ENCODE peak calls at places on chromosomes 2 and 18, in ten cellular contexts. One of them, this sample, is unnamed.

GRCh38 chr2:36446258-36446657 is 90.7 kb downstream of the CRIM1 start:
- DNase-seq in mammary epithelial cell: no peak
- DNase-seq in hepatocyte: no peak
- DNase-seq in HCT116: no peak
- DNase-seq in ovary: no peak
- DNase-seq in colonic mucosa: no peak
- DNase-seq in psoas muscle: no peak
- DNase-seq in A549: no peak
- DNase-seq in neural progenitor cell: no peak
- DNase-seq in fibroblast of lung: no peak
- DNase-seq in this sample: no peak

GRCh38 chr2:28274911-28275685 is 117.6 kb upstream of the FOSL2 start:
- DNase-seq in mammary epithelial cell: peak; percentile 95
- DNase-seq in colonic mucosa: peak; percentile 86
- DNase-seq in HCT116: peak; percentile 79
- DNase-seq in neural progenitor cell: peak; percentile 23
- DNase-seq in ovary: no peak
- DNase-seq in A549: peak; percentile 73
- DNase-seq in psoas muscle: no peak
- DNase-seq in hepatocyte: peak; percentile 69
- DNase-seq in fibroblast of lung: peak; percentile 77
- DNase-seq in this sample: no peak

GRCh38 chr18:57780318-57781127 is 22.6 kb downstream of the ATP8B1 start:
- DNase-seq in hepatocyte: no peak
- DNase-seq in colonic mucosa: no peak
- DNase-seq in fibroblast of lung: peak; percentile 93
- DNase-seq in neural progenitor cell: no peak
- DNase-seq in HCT116: no peak
- DNase-seq in mammary epithelial cell: peak; percentile 76
- DNase-seq in ovary: no peak
- DNase-seq in A549: no peak
- DNase-seq in psoas muscle: no peak
- DNase-seq in this sample: no peak

GRCh38 chr2:219572237-219573001 is at the start of gene INHA:
- DNase-seq in fibroblast of lung: no peak
- DNase-seq in ovary: no peak
- DNase-seq in A549: no peak
- DNase-seq in colonic mucosa: no peak
- DNase-seq in HCT116: no peak
- DNase-seq in hepatocyte: no peak
- DNase-seq in mammary epithelial cell: no peak
- DNase-seq in psoas muscle: no peak
- DNase-seq in neural progenitor cell: no peak
- DNase-seq in this sample: no peak

GRCh38 chr2:222305510-222306392 is 7.0 kb upstream of the PAX3 start:
- DNase-seq in colonic mucosa: peak; percentile 36
- DNase-seq in A549: no peak
- DNase-seq in psoas muscle: no peak
- DNase-seq in fibroblast of lung: no peak
- DNase-seq in HCT116: no peak
- DNase-seq in hepatocyte: no peak
- DNase-seq in ovary: peak; percentile 42
- DNase-seq in mammary epithelial cell: no peak
- DNase-seq in neural progenitor cell: peak; percentile 84
- DNase-seq in this sample: no peak

GRCh38 chr2:150732064-150732463 is 244.6 kb upstream of the RND3 start:
- DNase-seq in fibroblast of lung: peak; percentile 36
- DNase-seq in A549: no peak
- DNase-seq in psoas muscle: no peak
- DNase-seq in mammary epithelial cell: peak; percentile 51
- DNase-seq in ovary: no peak
- DNase-seq in neural progenitor cell: no peak
- DNase-seq in colonic mucosa: no peak
- DNase-seq in HCT116: no peak
- DNase-seq in hepatocyte: no peak
- DNase-seq in this sample: no peak

GRCh38 chr18:48534364-48534763 is 4.5 kb upstream of the CTIF start:
- DNase-seq in fibroblast of lung: peak; percentile 77
- DNase-seq in hepatocyte: no peak
- DNase-seq in neural progenitor cell: no peak
- DNase-seq in HCT116: no peak
- DNase-seq in mammary epithelial cell: no peak
- DNase-seq in ovary: peak; percentile 62
- DNase-seq in colonic mucosa: no peak
- DNase-seq in A549: no peak
- DNase-seq in psoas muscle: no peak
- DNase-seq in this sample: no peak

GRCh38 chr2:65530547-65531320 is 98.3 kb upstream of the SPRED2 start:
- DNase-seq in psoas muscle: no peak
- DNase-seq in hepatocyte: no peak
- DNase-seq in A549: no peak
- DNase-seq in colonic mucosa: no peak
- DNase-seq in HCT116: no peak
- DNase-seq in ovary: no peak
- DNase-seq in fibroblast of lung: peak; percentile 54
- DNase-seq in mammary epithelial cell: peak; percentile 46
- DNase-seq in neural progenitor cell: no peak
- DNase-seq in this sample: no peak

GRCh38 chr18:46037512-46038305 is 34.4 kb downstream of the PSTPIP2 start:
- DNase-seq in A549: no peak
- DNase-seq in psoas muscle: no peak
- DNase-seq in neural progenitor cell: no peak
- DNase-seq in hepatocyte: no peak
- DNase-seq in colonic mucosa: no peak
- DNase-seq in fibroblast of lung: no peak
- DNase-seq in ovary: no peak
- DNase-seq in mammary epithelial cell: no peak
- DNase-seq in HCT116: no peak
- DNase-seq in this sample: no peak

GRCh38 chr18:42108071-42108470 is 153.0 kb downstream of the PIK3C3 start:
- DNase-seq in psoas muscle: no peak
- DNase-seq in hepatocyte: no peak
- DNase-seq in ovary: no peak
- DNase-seq in neural progenitor cell: peak; percentile 19
- DNase-seq in colonic mucosa: no peak
- DNase-seq in HCT116: no peak
- DNase-seq in mammary epithelial cell: no peak
- DNase-seq in A549: no peak
- DNase-seq in fibroblast of lung: no peak
- DNase-seq in this sample: no peak

GRCh38 chr2:181231151-181231550 is 226.0 kb upstream of the ITGA4 start:
- DNase-seq in A549: no peak
- DNase-seq in ovary: no peak
- DNase-seq in mammary epithelial cell: peak; percentile 14
- DNase-seq in psoas muscle: no peak
- DNase-seq in HCT116: no peak
- DNase-seq in hepatocyte: no peak
- DNase-seq in colonic mucosa: no peak
- DNase-seq in neural progenitor cell: peak; percentile 5
- DNase-seq in fibroblast of lung: no peak
- DNase-seq in this sample: no peak

GRCh38 chr18:27062802-27063201 is 122.3 kb downstream of the CHST9 start:
- DNase-seq in ovary: no peak
- DNase-seq in mammary epithelial cell: peak; percentile 96
- DNase-seq in HCT116: no peak
- DNase-seq in colonic mucosa: no peak
- DNase-seq in neural progenitor cell: no peak
- DNase-seq in hepatocyte: no peak
- DNase-seq in psoas muscle: no peak
- DNase-seq in A549: no peak
- DNase-seq in fibroblast of lung: no peak
- DNase-seq in this sample: no peak

GRCh38 chr2:74583504-74583903 is 29.0 kb downstream of the DOK1 start:
- DNase-seq in hepatocyte: no peak
- DNase-seq in psoas muscle: no peak
- DNase-seq in fibroblast of lung: peak; percentile 28
- DNase-seq in colonic mucosa: no peak
- DNase-seq in ovary: no peak
- DNase-seq in mammary epithelial cell: no peak
- DNase-seq in A549: peak; percentile 15
- DNase-seq in HCT116: peak; percentile 21
- DNase-seq in neural progenitor cell: no peak
- DNase-seq in this sample: no peak

DNA sequence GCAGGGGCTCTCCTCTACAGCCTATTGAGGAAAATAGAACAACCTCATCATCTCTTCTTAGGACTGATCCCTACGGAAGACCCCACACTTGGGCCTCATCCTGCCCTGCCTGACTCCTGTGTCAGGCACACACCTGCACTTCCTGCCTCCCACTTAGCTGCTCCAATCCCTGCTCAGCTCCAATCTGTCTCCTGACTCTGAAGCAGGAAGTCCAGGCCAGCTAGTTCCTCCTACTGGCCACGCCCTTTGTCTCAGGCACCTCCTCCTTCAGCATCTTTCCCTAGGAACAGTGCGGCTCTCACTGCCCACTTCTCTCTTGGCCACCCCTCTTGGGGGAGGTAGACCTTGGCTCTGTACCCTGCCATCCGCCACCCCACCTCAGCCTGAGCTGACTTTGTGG is 135.8 kb downstream of the CELF4 start:
- DNase-seq in HCT116: peak; percentile 27
- DNase-seq in neural progenitor cell: no peak
- DNase-seq in A549: no peak
- DNase-seq in psoas muscle: no peak
- DNase-seq in hepatocyte: no peak
- DNase-seq in fibroblast of lung: no peak
- DNase-seq in colonic mucosa: no peak
- DNase-seq in mammary epithelial cell: no peak
- DNase-seq in ovary: no peak
- DNase-seq in this sample: no peak
- H3K27ac ChIP-seq in HCT116: no peak overlapping the region
- H3K27ac ChIP-seq in neural progenitor cell: no peak overlapping the region
- H3K27ac ChIP-seq in A549: no peak overlapping the region
- H3K27ac ChIP-seq in psoas muscle: no peak overlapping the region
- H3K27ac ChIP-seq in hepatocyte: no peak overlapping the region
- H3K27ac ChIP-seq in fibroblast of lung: no peak overlapping the region
- H3K27ac ChIP-seq in colonic mucosa: no peak overlapping the region
- H3K27ac ChIP-seq in mammary epithelial cell: no peak overlapping the region
- H3K27ac ChIP-seq in ovary: no peak overlapping the region
- H3K27ac ChIP-seq in this sample: no peak overlapping the region

DNA sequence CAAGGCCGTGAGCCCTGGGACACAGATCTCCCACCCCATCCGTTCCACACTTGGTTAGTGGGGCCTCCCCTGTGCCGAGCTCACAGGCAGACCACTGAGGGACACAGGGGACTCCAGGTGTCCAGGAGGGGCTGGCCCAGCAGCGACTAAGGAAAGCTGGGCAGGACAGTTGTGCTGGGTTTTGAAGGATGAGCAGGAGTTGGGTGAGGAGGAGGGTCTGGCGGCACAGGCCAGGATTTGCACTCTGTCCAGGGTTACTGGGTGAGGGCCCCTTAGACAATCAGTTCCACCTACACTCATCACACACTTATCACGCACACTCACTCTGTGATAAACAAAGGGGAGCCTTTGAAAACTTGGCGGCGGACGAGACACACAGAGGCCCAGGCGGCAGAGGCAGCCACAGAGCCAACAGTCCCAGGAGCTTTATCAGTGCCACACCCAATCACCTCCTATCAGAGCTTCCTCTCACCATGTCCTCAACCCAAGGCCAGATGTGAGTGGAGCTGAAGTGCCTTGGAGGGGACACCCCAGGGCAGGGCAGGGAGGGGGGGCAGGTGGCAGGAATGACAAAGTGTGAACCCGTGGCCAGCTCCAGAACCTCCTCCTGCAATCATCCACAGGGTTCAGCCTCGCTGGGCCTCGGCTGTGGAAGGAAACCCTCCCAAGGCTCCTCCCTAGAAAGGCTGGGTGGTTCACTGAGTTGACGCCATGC is 26.6 kb downstream of the BIN1 start:
- DNase-seq in fibroblast of lung: no peak
- DNase-seq in neural progenitor cell: no peak
- DNase-seq in A549: no peak
- DNase-seq in HCT116: no peak
- DNase-seq in colonic mucosa: peak; percentile 75
- DNase-seq in psoas muscle: no peak
- DNase-seq in ovary: no peak
- DNase-seq in hepatocyte: peak; percentile 76
- DNase-seq in mammary epithelial cell: no peak
- DNase-seq in this sample: no peak
- H3K4me1 ChIP-seq in fibroblast of lung: peaks cover 27% of the 10 kb centered on the region
- H3K4me1 ChIP-seq in neural progenitor cell: peaks cover 31% of the 10 kb centered on the region
- H3K4me1 ChIP-seq in A549: peaks cover 54% of the 10 kb centered on the region
- H3K4me1 ChIP-seq in HCT116: peaks cover 16% of the 10 kb centered on the region
- H3K4me1 ChIP-seq in colonic mucosa: peaks cover 36% of the 10 kb centered on the region
- H3K4me1 ChIP-seq in psoas muscle: peaks cover 93% of the 10 kb centered on the region
- H3K4me1 ChIP-seq in ovary: peaks cover 28% of the 10 kb centered on the region
- H3K4me1 ChIP-seq in hepatocyte: peaks cover 74% of the 10 kb centered on the region
- H3K4me1 ChIP-seq in mammary epithelial cell: peaks cover 7% of the 10 kb centered on the region
- H3K4me1 ChIP-seq in this sample: no peaks in the 10 kb centered on the region

GRCh38 chr18:74290831-74291770 is 662 bp downstream of the CYB5A start:
- DNase-seq in colonic mucosa: peak; percentile 60
- DNase-seq in psoas muscle: no peak
- DNase-seq in fibroblast of lung: no peak
- DNase-seq in hepatocyte: peak; percentile 86
- DNase-seq in neural progenitor cell: peak; percentile 71
- DNase-seq in HCT116: peak; percentile 39
- DNase-seq in A549: no peak
- DNase-seq in mammary epithelial cell: peak; percentile 65
- DNase-seq in ovary: peak; percentile 64
- DNase-seq in this sample: peak; percentile 90
- TF ChIP-seq CTCF in colonic mucosa: no peak
- TF ChIP-seq CTCF in psoas muscle: no peak
- TF ChIP-seq CTCF in fibroblast of lung: no peak
- TF ChIP-seq CTCF in hepatocyte: peak; percentile 45
- TF ChIP-seq CTCF in neural progenitor cell: peak; percentile 27
- TF ChIP-seq CTCF in HCT116: peak; percentile 17
- TF ChIP-seq CTCF in A549: no peak
- TF ChIP-seq CTCF in mammary epithelial cell: peak; percentile 48
- TF ChIP-seq CTCF in ovary: no peak
- TF ChIP-seq CTCF in this sample: peak; percentile 12

DNA sequence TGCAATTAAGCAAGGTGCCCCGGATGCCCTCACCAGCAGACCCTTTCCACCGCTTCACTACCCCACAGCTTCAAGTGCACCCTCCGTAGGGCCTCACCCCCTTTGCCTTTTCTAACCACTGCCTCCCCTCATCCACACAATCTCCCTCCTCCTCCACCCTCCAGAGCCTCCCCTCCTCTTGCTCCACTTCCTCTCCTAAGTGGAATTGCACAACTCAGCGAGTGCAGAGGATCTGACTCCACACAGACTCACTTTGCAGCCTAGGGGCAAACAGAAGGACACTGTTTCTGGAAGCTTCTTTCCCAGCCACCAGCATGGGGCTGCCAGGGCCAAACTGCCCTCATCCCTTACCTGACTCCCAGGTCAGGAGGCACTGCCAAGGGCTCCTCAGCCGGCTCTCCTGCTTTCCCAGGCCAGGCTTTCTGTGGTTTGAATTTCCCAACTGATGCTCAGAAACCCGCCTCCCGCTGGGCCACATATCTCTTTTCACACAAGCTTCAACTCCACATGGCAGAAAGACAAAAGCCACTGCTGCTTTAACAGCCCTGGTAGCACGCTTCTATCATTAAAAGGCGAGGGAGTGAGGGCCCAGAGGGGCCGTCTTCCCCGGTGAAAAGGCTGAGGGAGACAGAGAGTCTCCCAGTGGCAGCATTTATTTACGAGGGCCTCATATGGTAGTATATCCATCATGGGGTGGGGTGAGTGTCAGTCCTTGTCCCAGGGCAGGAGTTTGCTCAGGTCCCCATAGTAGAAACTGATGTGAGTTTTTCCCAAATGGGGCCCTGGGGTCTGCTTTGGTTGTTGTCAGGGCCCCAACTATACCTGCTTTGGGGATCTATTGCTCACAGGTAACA is 74.7 kb upstream of the MGAT4A start:
- DNase-seq in hepatocyte: peak; percentile 46
- DNase-seq in mammary epithelial cell: peak; percentile 84
- DNase-seq in HCT116: no peak
- DNase-seq in psoas muscle: no peak
- DNase-seq in neural progenitor cell: peak; percentile 15
- DNase-seq in ovary: no peak
- DNase-seq in colonic mucosa: no peak
- DNase-seq in A549: no peak
- DNase-seq in fibroblast of lung: peak; percentile 51
- DNase-seq in this sample: no peak
- H3K27ac ChIP-seq in hepatocyte: peak overlapping the region; percentile 23
- H3K27ac ChIP-seq in mammary epithelial cell: peak overlapping the region; percentile 86
- H3K27ac ChIP-seq in HCT116: no peak overlapping the region
- H3K27ac ChIP-seq in psoas muscle: no peak overlapping the region
- H3K27ac ChIP-seq in neural progenitor cell: no peak overlapping the region
- H3K27ac ChIP-seq in ovary: no peak overlapping the region
- H3K27ac ChIP-seq in colonic mucosa: peak overlapping the region; percentile 12
- H3K27ac ChIP-seq in A549: no peak overlapping the region
- H3K27ac ChIP-seq in fibroblast of lung: no peak overlapping the region
- H3K27ac ChIP-seq in this sample: peak overlapping the region; percentile 61